ENCODE peak calls at places on chromosomes 7 and 10, in ten cellular contexts. One of them, this sample, is unnamed.

GRCh38 chr10:102418612-102419560 is at the start of gene PSD:
- DNase-seq in Panc1: no peak
- DNase-seq in vagina: no peak
- DNase-seq in BJ: no peak
- DNase-seq in progenitor cell of endocrine pancreas: no peak
- DNase-seq in breast epithelium: no peak
- DNase-seq in cardiac fibroblast: no peak
- DNase-seq in tibial artery: no peak
- DNase-seq in cardiac muscle cell: no peak
- DNase-seq in neural crest cell: peak
- DNase-seq in this sample: no peak

GRCh38 chr10:133458021-133458709 is 4.4 kb downstream of the SCART1 start:
- DNase-seq in cardiac muscle cell: no peak
- DNase-seq in breast epithelium: peak
- DNase-seq in BJ: no peak
- DNase-seq in Panc1: no peak
- DNase-seq in progenitor cell of endocrine pancreas: no peak
- DNase-seq in cardiac fibroblast: no peak
- DNase-seq in neural crest cell: no peak
- DNase-seq in tibial artery: peak
- DNase-seq in vagina: no peak
- DNase-seq in this sample: no peak

GRCh38 chr10:72337722-72338121 is 17.0 kb downstream of the DNAJB12 start:
- DNase-seq in cardiac muscle cell: no peak
- DNase-seq in cardiac fibroblast: no peak
- DNase-seq in breast epithelium: no peak
- DNase-seq in vagina: no peak
- DNase-seq in BJ: no peak
- DNase-seq in neural crest cell: no peak
- DNase-seq in tibial artery: no peak
- DNase-seq in Panc1: no peak
- DNase-seq in progenitor cell of endocrine pancreas: no peak
- DNase-seq in this sample: no peak

GRCh38 chr10:124225468-124226270 is 132.3 kb upstream of the CHST15 start:
- DNase-seq in neural crest cell: no peak
- DNase-seq in tibial artery: no peak
- DNase-seq in BJ: no peak
- DNase-seq in progenitor cell of endocrine pancreas: no peak
- DNase-seq in breast epithelium: no peak
- DNase-seq in vagina: no peak
- DNase-seq in cardiac muscle cell: no peak
- DNase-seq in cardiac fibroblast: no peak
- DNase-seq in Panc1: no peak
- DNase-seq in this sample: no peak

GRCh38 chr10:115491526-115492140 is 398.5 kb downstream of the ATRNL1 start:
- DNase-seq in vagina: no peak
- DNase-seq in BJ: no peak
- DNase-seq in breast epithelium: no peak
- DNase-seq in cardiac fibroblast: no peak
- DNase-seq in Panc1: no peak
- DNase-seq in tibial artery: no peak
- DNase-seq in neural crest cell: no peak
- DNase-seq in cardiac muscle cell: no peak
- DNase-seq in progenitor cell of endocrine pancreas: no peak
- DNase-seq in this sample: no peak

GRCh38 chr7:102444961-102445673 is 11.7 kb downstream of the ORAI2 start:
- DNase-seq in neural crest cell: no peak
- DNase-seq in vagina: no peak
- DNase-seq in tibial artery: no peak
- DNase-seq in cardiac fibroblast: no peak
- DNase-seq in breast epithelium: no peak
- DNase-seq in progenitor cell of endocrine pancreas: no peak
- DNase-seq in Panc1: no peak
- DNase-seq in cardiac muscle cell: no peak
- DNase-seq in BJ: no peak
- DNase-seq in this sample: no peak

GRCh38 chr7:92754756-92755581 is 81.4 kb downstream of the CDK6 start:
- DNase-seq in Panc1: no peak
- DNase-seq in cardiac fibroblast: no peak
- DNase-seq in BJ: no peak
- DNase-seq in tibial artery: no peak
- DNase-seq in cardiac muscle cell: no peak
- DNase-seq in breast epithelium: no peak
- DNase-seq in neural crest cell: no peak
- DNase-seq in progenitor cell of endocrine pancreas: no peak
- DNase-seq in vagina: no peak
- DNase-seq in this sample: no peak

GRCh38 chr7:157011333-157012112 is 1.1 kb upstream of the MNX1 start:
- DNase-seq in progenitor cell of endocrine pancreas: no peak
- DNase-seq in tibial artery: peak
- DNase-seq in vagina: no peak
- DNase-seq in cardiac muscle cell: no peak
- DNase-seq in breast epithelium: no peak
- DNase-seq in cardiac fibroblast: no peak
- DNase-seq in neural crest cell: no peak
- DNase-seq in Panc1: no peak
- DNase-seq in BJ: no peak
- DNase-seq in this sample: no peak

GRCh38 chr7:54995166-54995565 is 23.7 kb upstream of the EGFR start:
- DNase-seq in cardiac fibroblast: no peak
- DNase-seq in progenitor cell of endocrine pancreas: no peak
- DNase-seq in BJ: no peak
- DNase-seq in Panc1: no peak
- DNase-seq in neural crest cell: no peak
- DNase-seq in breast epithelium: no peak
- DNase-seq in tibial artery: no peak
- DNase-seq in cardiac muscle cell: no peak
- DNase-seq in vagina: no peak
- DNase-seq in this sample: no peak

GRCh38 chr7:47814905-47815613 is 133.2 kb downstream of the PKD1L1 start:
- DNase-seq in progenitor cell of endocrine pancreas: no peak
- DNase-seq in BJ: no peak
- DNase-seq in breast epithelium: no peak
- DNase-seq in cardiac muscle cell: no peak
- DNase-seq in tibial artery: no peak
- DNase-seq in vagina: no peak
- DNase-seq in Panc1: no peak
- DNase-seq in neural crest cell: no peak
- DNase-seq in cardiac fibroblast: no peak
- DNase-seq in this sample: peak

GRCh38 chr10:74987339-74988054 is 124.0 kb upstream of the SAMD8 start:
- DNase-seq in Panc1: no peak
- DNase-seq in cardiac muscle cell: peak
- DNase-seq in BJ: no peak
- DNase-seq in progenitor cell of endocrine pancreas: no peak
- DNase-seq in tibial artery: no peak
- DNase-seq in neural crest cell: no peak
- DNase-seq in vagina: no peak
- DNase-seq in cardiac fibroblast: peak
- DNase-seq in breast epithelium: no peak
- DNase-seq in this sample: no peak

GRCh38 chr10:95346715-95347401 is 56.1 kb upstream of the PDLIM1 start:
- DNase-seq in cardiac fibroblast: peak
- DNase-seq in neural crest cell: no peak
- DNase-seq in vagina: no peak
- DNase-seq in tibial artery: no peak
- DNase-seq in breast epithelium: no peak
- DNase-seq in cardiac muscle cell: peak
- DNase-seq in Panc1: no peak
- DNase-seq in progenitor cell of endocrine pancreas: no peak
- DNase-seq in BJ: no peak
- DNase-seq in this sample: no peak

GRCh38 chr7:133645870-133646492 is 393.1 kb downstream of the EXOC4 start:
- DNase-seq in tibial artery: no peak
- DNase-seq in Panc1: no peak
- DNase-seq in cardiac muscle cell: peak
- DNase-seq in cardiac fibroblast: peak
- DNase-seq in progenitor cell of endocrine pancreas: no peak
- DNase-seq in BJ: no peak
- DNase-seq in neural crest cell: no peak
- DNase-seq in breast epithelium: no peak
- DNase-seq in vagina: no peak
- DNase-seq in this sample: no peak

GRCh38 chr10:123743441-123744225 is 77.5 kb downstream of the GPR26 start:
- DNase-seq in cardiac fibroblast: no peak
- DNase-seq in neural crest cell: no peak
- DNase-seq in breast epithelium: peak
- DNase-seq in vagina: no peak
- DNase-seq in tibial artery: no peak
- DNase-seq in cardiac muscle cell: no peak
- DNase-seq in BJ: peak
- DNase-seq in Panc1: no peak
- DNase-seq in progenitor cell of endocrine pancreas: no peak
- DNase-seq in this sample: peak

GRCh38 chr10:124544711-124545110 is 83.1 kb downstream of the LHPP start:
- DNase-seq in neural crest cell: no peak
- DNase-seq in Panc1: no peak
- DNase-seq in cardiac muscle cell: no peak
- DNase-seq in tibial artery: no peak
- DNase-seq in progenitor cell of endocrine pancreas: no peak
- DNase-seq in vagina: no peak
- DNase-seq in BJ: no peak
- DNase-seq in breast epithelium: no peak
- DNase-seq in cardiac fibroblast: no peak
- DNase-seq in this sample: no peak

GRCh38 chr10:71589617-71590551 is 129.7 kb downstream of the C10orf105 start:
- DNase-seq in cardiac muscle cell: peak
- DNase-seq in neural crest cell: no peak
- DNase-seq in BJ: no peak
- DNase-seq in progenitor cell of endocrine pancreas: no peak
- DNase-seq in Panc1: no peak
- DNase-seq in vagina: no peak
- DNase-seq in breast epithelium: no peak
- DNase-seq in tibial artery: no peak
- DNase-seq in cardiac fibroblast: no peak
- DNase-seq in this sample: no peak

GRCh38 chr7:33685488-33685887 is 219.9 kb upstream of the BMPER start:
- DNase-seq in tibial artery: no peak
- DNase-seq in Panc1: no peak
- DNase-seq in BJ: no peak
- DNase-seq in neural crest cell: no peak
- DNase-seq in progenitor cell of endocrine pancreas: no peak
- DNase-seq in cardiac muscle cell: no peak
- DNase-seq in vagina: no peak
- DNase-seq in cardiac fibroblast: no peak
- DNase-seq in breast epithelium: no peak
- DNase-seq in this sample: no peak

DNA sequence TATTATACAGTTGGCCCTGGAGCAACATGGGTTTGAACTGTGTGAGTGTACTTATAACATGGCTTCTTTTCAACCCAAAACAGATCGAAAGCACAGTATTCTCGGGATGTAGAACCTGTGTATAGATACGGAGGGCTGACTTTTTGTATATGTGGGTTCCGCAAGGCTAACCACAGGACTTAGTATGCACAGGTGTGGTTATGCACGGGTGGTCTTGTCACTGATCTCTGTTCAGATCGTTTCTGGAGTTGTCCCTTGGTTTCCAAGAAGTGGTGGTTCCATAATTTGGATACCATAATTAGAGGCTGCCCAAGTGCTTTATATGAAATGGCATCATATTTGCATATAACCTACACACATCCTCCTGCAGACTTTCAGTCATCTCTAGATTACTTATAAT is 10.9 kb upstream of the BHLHA15 start:
- DNase-seq in cardiac fibroblast: no peak
- DNase-seq in vagina: no peak
- DNase-seq in cardiac muscle cell: no peak
- DNase-seq in BJ: no peak
- DNase-seq in progenitor cell of endocrine pancreas: no peak
- DNase-seq in Panc1: no peak
- DNase-seq in breast epithelium: no peak
- DNase-seq in neural crest cell: no peak
- DNase-seq in tibial artery: no peak
- DNase-seq in this sample: no peak
- TF ChIP-seq CTCF in cardiac fibroblast: no peak
- TF ChIP-seq CTCF in vagina: no peak
- TF ChIP-seq CTCF in cardiac muscle cell: no peak
- TF ChIP-seq CTCF in BJ: no peak
- TF ChIP-seq CTCF in progenitor cell of endocrine pancreas: no peak
- TF ChIP-seq CTCF in Panc1: no peak
- TF ChIP-seq CTCF in breast epithelium: no peak
- TF ChIP-seq CTCF in neural crest cell: no peak
- TF ChIP-seq CTCF in tibial artery: no peak
- TF ChIP-seq CTCF in this sample: no peak

GRCh38 chr10:66917104-66917503 is 8.7 kb upstream of the LRRTM3 start:
- DNase-seq in cardiac fibroblast: no peak
- DNase-seq in neural crest cell: no peak
- DNase-seq in cardiac muscle cell: peak
- DNase-seq in Panc1: no peak
- DNase-seq in BJ: no peak
- DNase-seq in progenitor cell of endocrine pancreas: no peak
- DNase-seq in vagina: no peak
- DNase-seq in tibial artery: no peak
- DNase-seq in breast epithelium: no peak
- DNase-seq in this sample: no peak
- TF ChIP-seq CTCF in cardiac fibroblast: no peak
- TF ChIP-seq CTCF in neural crest cell: no peak
- TF ChIP-seq CTCF in cardiac muscle cell: no peak
- TF ChIP-seq CTCF in Panc1: no peak
- TF ChIP-seq CTCF in BJ: no peak
- TF ChIP-seq CTCF in progenitor cell of endocrine pancreas: peak
- TF ChIP-seq CTCF in vagina: no peak
- TF ChIP-seq CTCF in tibial artery: no peak
- TF ChIP-seq CTCF in breast epithelium: no peak
- TF ChIP-seq CTCF in this sample: no peak

GRCh38 chr7:43954524-43955228 is 28.4 kb downstream of the UBE2D4 start:
- DNase-seq in progenitor cell of endocrine pancreas: no peak
- DNase-seq in BJ: peak
- DNase-seq in cardiac fibroblast: peak
- DNase-seq in cardiac muscle cell: peak
- DNase-seq in breast epithelium: no peak
- DNase-seq in tibial artery: peak
- DNase-seq in Panc1: peak
- DNase-seq in vagina: no peak
- DNase-seq in neural crest cell: peak
- DNase-seq in this sample: no peak
- TF ChIP-seq CTCF in progenitor cell of endocrine pancreas: peak
- TF ChIP-seq CTCF in BJ: peak
- TF ChIP-seq CTCF in cardiac fibroblast: peak
- TF ChIP-seq CTCF in cardiac muscle cell: peak
- TF ChIP-seq CTCF in breast epithelium: peak
- TF ChIP-seq CTCF in tibial artery: peak
- TF ChIP-seq CTCF in Panc1: peak
- TF ChIP-seq CTCF in vagina: peak
- TF ChIP-seq CTCF in neural crest cell: peak
- TF ChIP-seq CTCF in this sample: no peak

DNA sequence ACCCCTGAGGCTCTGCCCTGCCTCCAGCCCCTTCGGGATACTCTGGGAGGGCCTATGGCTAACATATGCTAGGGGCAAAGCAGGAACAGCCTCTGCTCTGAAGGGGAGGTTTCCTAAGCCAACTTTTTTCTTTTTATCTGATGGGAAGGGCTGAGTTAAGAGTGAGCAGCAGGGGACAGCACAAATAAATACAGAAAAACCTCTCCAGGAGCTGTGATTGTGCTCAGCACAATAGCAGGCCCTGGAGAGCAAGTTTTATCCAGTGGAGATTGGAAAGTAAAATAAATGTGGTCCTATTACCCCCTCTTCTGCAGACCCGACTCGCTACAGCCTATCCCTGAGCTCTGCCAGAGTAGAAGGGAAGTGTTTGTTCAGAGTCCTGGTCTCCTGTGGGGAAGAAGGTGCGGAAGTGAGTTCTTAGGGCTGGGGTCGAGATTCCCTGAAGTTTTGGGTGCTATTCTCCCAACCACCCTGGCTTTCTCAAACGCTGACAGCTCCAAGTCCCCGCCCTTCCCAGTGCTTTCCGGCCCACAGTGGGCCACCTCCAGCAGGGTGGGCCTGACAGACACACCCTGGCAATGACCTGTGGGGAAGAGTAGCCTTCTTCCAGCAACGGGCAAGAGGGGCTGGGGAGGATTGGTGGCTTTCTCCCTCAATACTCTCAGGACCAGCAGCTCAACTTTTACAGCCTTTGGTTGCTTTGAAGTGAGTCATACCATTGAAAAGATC is 23.0 kb upstream of the AFAP1L2 start:
- DNase-seq in vagina: no peak
- DNase-seq in BJ: no peak
- DNase-seq in progenitor cell of endocrine pancreas: no peak
- DNase-seq in Panc1: no peak
- DNase-seq in cardiac muscle cell: peak
- DNase-seq in cardiac fibroblast: peak
- DNase-seq in neural crest cell: no peak
- DNase-seq in tibial artery: no peak
- DNase-seq in breast epithelium: no peak
- DNase-seq in this sample: no peak
- TF ChIP-seq CTCF in vagina: no peak
- TF ChIP-seq CTCF in BJ: no peak
- TF ChIP-seq CTCF in progenitor cell of endocrine pancreas: no peak
- TF ChIP-seq CTCF in Panc1: peak
- TF ChIP-seq CTCF in cardiac muscle cell: no peak
- TF ChIP-seq CTCF in cardiac fibroblast: no peak
- TF ChIP-seq CTCF in neural crest cell: no peak
- TF ChIP-seq CTCF in tibial artery: peak
- TF ChIP-seq CTCF in breast epithelium: no peak
- TF ChIP-seq CTCF in this sample: no peak